ENCODE peak calls at places on chromosomes 3 and 15, in nine cellular contexts. Q is HCT116, L is adrenal gland, N is cardiac fibroblast, A is heart right ventricle, K is tibial artery, M is uterus, W is fibroblast of mammary gland, C is astrocyte of the spinal cord. J is an unnamed sample.

GRCh38 chr15:69190091-69190490 is 29.7 kb downstream of the GLCE start:
- DNase-seq in M (no peak), L (no peak), Q (no peak), C (no peak), W (no peak), K (no peak), A (no peak), N (no peak), J (no peak)

GRCh38 chr3:45906681-45907220 is 20.4 kb downstream of the CCR9 start:
- DNase-seq in Q (no peak), M (no peak), L (no peak), W (peak), C (peak), K (no peak), A (no peak), N (peak), J (peak)

GRCh38 chr3:181794036-181794790 is 82.5 kb downstream of the SOX2 start:
- DNase-seq in N (no peak), W (no peak), Q (no peak), M (no peak), C (no peak), K (no peak), L (no peak), A (no peak), J (no peak)

GRCh38 chr3:38210141-38210757 is 44.9 kb downstream of the OXSR1 start:
- DNase-seq in Q (no peak), N (no peak), W (no peak), L (no peak), K (no peak), M (no peak), C (no peak), A (no peak), J (no peak)

GRCh38 chr3:53996153-53996861 is 104.6 kb upstream of the SELENOK start:
- DNase-seq in Q (no peak), K (no peak), A (no peak), C (no peak), L (no peak), N (no peak), W (no peak), M (no peak), J (no peak)

GRCh38 chr3:189369636-189370035 is 197.9 kb downstream of the TPRG1 start:
- DNase-seq in L (no peak), C (no peak), Q (no peak), M (no peak), A (no peak), K (no peak), W (no peak), N (no peak), J (no peak)

GRCh38 chr3:157913052-157913451 is 193.2 kb downstream of the SHOX2 start:
- DNase-seq in N (no peak), Q (no peak), C (no peak), A (no peak), W (peak), M (no peak), L (no peak), K (no peak), J (peak)

GRCh38 chr3:122553171-122553570 is 10.9 kb downstream of the PARP9 start:
- DNase-seq in A (no peak), M (no peak), K (no peak), L (no peak), C (no peak), N (no peak), Q (no peak), W (no peak), J (no peak)

GRCh38 chr15:48451241-48451640 is 120.0 kb downstream of the DUT start:
- DNase-seq in K (no peak), M (no peak), A (no peak), C (no peak), W (no peak), N (no peak), L (no peak), Q (no peak), J (no peak)

GRCh38 chr3:127049390-127049789 is 66.5 kb downstream of the PLXNA1 start:
- DNase-seq in W (no peak), Q (no peak), A (no peak), L (no peak), M (no peak), N (no peak), C (no peak), K (no peak), J (no peak)

GRCh38 chr15:95458736-95459135 is 871.8 kb upstream of the NR2F2 start:
- DNase-seq in N (peak), K (no peak), A (no peak), M (no peak), C (no peak), Q (no peak), L (no peak), W (peak), J (no peak)

GRCh38 chr3:37509069-37509468 is 334.7 kb upstream of the LRRFIP2 start:
- DNase-seq in W (no peak), N (no peak), Q (no peak), M (no peak), A (no peak), C (no peak), K (no peak), L (no peak), J (no peak)

GRCh38 chr3:116348216-116348615 is 97.1 kb downstream of the LSAMP start:
- DNase-seq in K (no peak), M (no peak), N (no peak), C (no peak), W (no peak), A (no peak), Q (no peak), L (no peak), J (no peak)

GRCh38 chr3:127170794-127171193 is 22.1 kb upstream of the PRR23E start:
- DNase-seq in N (peak), M (no peak), K (peak), Q (no peak), L (peak), C (peak), W (peak), A (no peak), J (peak)

GRCh38 chr3:43789028-43789427 is 98.3 kb downstream of the ABHD5 start:
- DNase-seq in C (no peak), M (no peak), N (no peak), W (no peak), Q (no peak), K (no peak), L (no peak), A (no peak), J (no peak)

GRCh38 chr3:10783360-10784346 is 32.4 kb upstream of the SLC6A11 start:
- DNase-seq in M (no peak), L (no peak), A (no peak), K (no peak), N (peak), W (peak), C (peak), Q (peak), J (peak)

GRCh38 chr3:156826896-156827882 is 1.0 kb downstream of the LEKR1 start:
- DNase-seq in N (no peak), K (no peak), A (no peak), C (no peak), M (no peak), Q (no peak), W (no peak), L (no peak), J (no peak)

GRCh38 chr3:160757624-160758106 is 1.6 kb downstream of the PPM1L start:
- DNase-seq in C (no peak), W (no peak), N (no peak), Q (no peak), M (no peak), L (no peak), A (no peak), K (no peak), J (no peak)

GRCh38 chr3:12191559-12191958 is 32.8 kb upstream of the TIMP4 start:
- DNase-seq in W (no peak), M (no peak), L (no peak), Q (no peak), N (no peak), K (no peak), C (no peak), A (no peak), J (no peak)

GRCh38 chr3:38438421-38438820 is 15.3 kb upstream of the ACVR2B start:
- DNase-seq in Q (no peak), L (peak), A (no peak), C (peak), M (no peak), W (peak), K (no peak), N (no peak), J (no peak)

GRCh38 chr3:171967137-171967783 is 72.1 kb upstream of the FNDC3B start:
- DNase-seq in C (peak), W (peak), A (no peak), K (no peak), Q (peak), N (peak), L (no peak), M (no peak), J (peak)

GRCh38 chr3:33218072-33218445 is 551 bp downstream of the SUSD5 start:
- DNase-seq in Q (no peak), N (peak), L (no peak), K (no peak), C (peak), A (no peak), W (no peak), M (no peak), J (no peak)

GRCh38 chr15:80776420-80777045 is 2.6 kb upstream of the CEMIP start:
- DNase-seq in K (peak), N (peak), A (peak), Q (peak), L (peak), C (peak), W (peak), M (peak), J (peak)

GRCh38 chr3:105860649-105861048 is 8.2 kb downstream of the CBLB start:
- DNase-seq in A (no peak), Q (no peak), N (peak), K (no peak), C (no peak), L (no peak), M (no peak), W (no peak), J (no peak)

GRCh38 chr15:77282333-77282732 is 137.6 kb downstream of the PEAK1 start:
- DNase-seq in Q (no peak), L (peak), K (no peak), C (peak), N (peak), A (no peak), M (peak), W (peak), J (peak)

GRCh38 chr3:72888546-72889309 is 882 bp downstream of the GXYLT2 start:
- DNase-seq in N (peak), A (no peak), C (peak), L (peak), W (peak), Q (no peak), M (peak), K (no peak), J (no peak)

GRCh38 chr15:39887832-39888231 is 32.2 kb downstream of the GPR176 start:
- DNase-seq in A (no peak), C (peak), N (peak), Q (peak), K (no peak), W (peak), L (peak), M (no peak), J (peak)

DNA sequence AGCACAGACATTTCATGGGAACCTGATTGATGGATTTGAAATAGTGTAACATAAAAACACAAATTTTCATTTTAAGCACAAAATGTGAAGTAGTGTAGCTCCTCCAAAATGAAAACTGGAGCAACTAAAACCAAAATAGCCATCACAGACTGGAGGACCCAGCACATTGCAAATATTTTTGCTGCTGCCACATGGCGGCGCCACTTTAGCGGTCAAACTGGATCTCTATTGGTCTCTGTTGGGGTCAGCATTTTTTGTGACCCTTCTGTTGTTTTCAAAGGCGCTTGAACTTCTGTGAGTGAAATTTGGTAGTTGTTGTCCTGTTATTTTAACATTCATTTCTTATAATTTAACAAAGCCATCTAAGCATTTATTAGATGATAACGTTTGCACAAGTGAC is 259.9 kb downstream of the IL20RB start:
- DNase-seq in K (no peak), M (no peak), C (no peak), W (no peak), L (no peak), Q (no peak), A (no peak), N (no peak), J (no peak)
- TF ChIP-seq CTCF in K (no peak), M (no peak), C (peak), W (peak), L (no peak), Q (peak), A (peak), N (no peak), J (no peak)

GRCh38 chr15:64912379-64912778 is 677 bp downstream of the ANKDD1A start:
- DNase-seq in N (no peak), L (peak), W (no peak), A (no peak), C (no peak), K (no peak), Q (no peak), M (no peak), J (no peak)
- H3K4me3 ChIP-seq in N (no peak), L (peak), W (no peak), A (no peak), C (no peak), K (peak), Q (peak), M (peak), J (no peak)

GRCh38 chr15:89740137-89740536 is 10.9 kb downstream of the MESP1 start:
- DNase-seq in N (peak), K (no peak), Q (peak), M (peak), C (peak), L (peak), W (peak), A (no peak), J (peak)
- TF ChIP-seq CTCF in N (peak), K (peak), Q (peak), M (peak), C (peak), L (peak), W (peak), A (peak), J (peak)

GRCh38 chr3:52839892-52840545 is 5.2 kb upstream of the MUSTN1 start:
- DNase-seq in Q (no peak), M (no peak), W (no peak), C (no peak), K (no peak), L (no peak), N (no peak), A (no peak), J (no peak)

GRCh38 chr3:52839268-52839575 is 4.4 kb upstream of the MUSTN1 start:
- DNase-seq in M (no peak), L (no peak), K (no peak), C (no peak), A (no peak), N (no peak), W (no peak), Q (no peak), J (no peak)

GRCh38 chr3:52836471-52836845 is 1.6 kb upstream of the MUSTN1 start:
- DNase-seq in Q (no peak), L (no peak), A (no peak), M (no peak), W (no peak), C (no peak), N (no peak), K (no peak), J (no peak)

GRCh38 chr3:52836991-52837390 is 2.2 kb upstream of the MUSTN1 start:
- DNase-seq in A (no peak), K (no peak), C (no peak), W (no peak), L (no peak), N (no peak), M (no peak), Q (no peak), J (no peak)

GRCh38 chr3:52838561-52839267 is 3.9 kb upstream of the MUSTN1 start:
- DNase-seq in N (no peak), A (no peak), C (no peak), W (no peak), L (no peak), K (no peak), Q (no peak), M (no peak), J (no peak)
- H3K4me3 ChIP-seq in N (no peak), A (no peak), C (no peak), W (no peak), L (no peak), K (no peak), Q (no peak), M (no peak), J (no peak)